ENCODE peak calls at places on chromosomes 13 and 19, in four cellular contexts. P is A549, L is NB4, J is uterus. C is an unnamed sample.

GRCh38 chr19:56746367-56746766 is 74.8 kb upstream of the ZNF835 start:
- DNase-seq in J (no peak), P (no peak), L (no peak), C (no peak)

GRCh38 chr19:49716154-49716553 is 25.2 kb downstream of the CPT1C start:
- DNase-seq in P (no peak), L (peak), J (no peak), C (no peak)

GRCh38 chr13:48776396-48776795 is 122.7 kb downstream of the CYSLTR2 start:
- DNase-seq in L (no peak), J (no peak), P (no peak), C (no peak)

GRCh38 chr19:1315470-1316166 is 29.9 kb downstream of the EFNA2 start:
- DNase-seq in J (peak), P (peak), L (peak), C (peak)

GRCh38 chr19:4066176-4066606 is 508 bp downstream of the ZBTB7A start:
- DNase-seq in L (no peak), J (no peak), P (no peak), C (no peak)

GRCh38 chr13:113029487-113030258 is 60.7 kb downstream of the MCF2L start:
- DNase-seq in L (peak), J (no peak), P (peak), C (peak)

GRCh38 chr19:57302727-57303401 is 17.4 kb upstream of the ZNF543 start:
- DNase-seq in J (no peak), P (no peak), L (no peak), C (no peak)

GRCh38 chr13:109734002-109734785 is 52.2 kb downstream of the IRS2 start:
- DNase-seq in P (no peak), L (no peak), J (no peak), C (no peak)

GRCh38 chr19:54430306-54431254 is 15.3 kb downstream of the TTYH1 start:
- DNase-seq in P (no peak), J (no peak), L (peak), C (peak)

GRCh38 chr19:3457531-3458228 is 22.6 kb downstream of the SMIM24 start:
- DNase-seq in J (no peak), P (no peak), L (no peak), C (no peak)

GRCh38 chr19:10998045-10998533 is 37.3 kb downstream of the SMARCA4 start:
- DNase-seq in J (no peak), L (no peak), P (no peak), C (no peak)

GRCh38 chr13:35164324-35164932 is 222.4 kb downstream of the NBEA start:
- DNase-seq in P (peak), J (no peak), L (peak), C (peak)

GRCh38 chr19:46717716-46718143 is 816 bp upstream of the PRKD2 start:
- DNase-seq in J (no peak), L (peak), P (no peak), C (peak)

GRCh38 chr19:46718157-46718933 is 1.4 kb upstream of the PRKD2 start:
- DNase-seq in L (peak), J (no peak), P (peak), C (no peak)

GRCh38 chr19:46716013-46716671 is 772 bp downstream of the PRKD2 start:
- DNase-seq in J (no peak), L (peak), P (peak), C (peak)

GRCh38 chr19:46716672-46717033 is 261 bp downstream of the PRKD2 start:
- DNase-seq in P (peak), L (no peak), J (no peak), C (no peak)

GRCh38 chr19:46717034-46717715 is at the start of gene PRKD2:
- DNase-seq in P (peak), J (peak), L (peak), C (peak)
- TF ChIP-seq POLR2A in P (peak), J (peak), L (peak), C (no peak)

GRCh38 chr19:17988161-17988560 is 19.8 kb upstream of the ARRDC2 start:
- DNase-seq in P (no peak), J (no peak), L (no peak), C (no peak)

GRCh38 chr19:17981611-17982010 is 14.7 kb downstream of the KCNN1 start:
- DNase-seq in P (no peak), L (no peak), J (no peak), C (no peak)

GRCh38 chr19:17989425-17990094 is 18.4 kb upstream of the ARRDC2 start:
- DNase-seq in J (no peak), P (no peak), L (no peak), C (no peak)

GRCh38 chr19:17982430-17982829 is 15.5 kb downstream of the KCNN1 start:
- DNase-seq in J (no peak), L (no peak), P (no peak), C (no peak)

GRCh38 chr19:17985037-17985818 is 18.3 kb downstream of the KCNN1 start:
- DNase-seq in P (no peak), L (no peak), J (no peak), C (no peak)
- TF ChIP-seq POLR2A in P (no peak), L (no peak), J (no peak), C (no peak)

GRCh38 chr19:12669272-12670158 is 2.9 kb downstream of the WDR83 start:
- DNase-seq in L (peak), J (peak), P (peak), C (peak)
- TF ChIP-seq POLR2A in L (peak), J (no peak), P (peak), C (peak)

GRCh38 chr19:35673121-35673804 is 6.9 kb downstream of the UPK1A start:
- DNase-seq in L (no peak), P (peak), J (no peak), C (peak)
- TF ChIP-seq POLR2A in L (no peak), P (no peak), J (no peak), C (no peak)

DNA sequence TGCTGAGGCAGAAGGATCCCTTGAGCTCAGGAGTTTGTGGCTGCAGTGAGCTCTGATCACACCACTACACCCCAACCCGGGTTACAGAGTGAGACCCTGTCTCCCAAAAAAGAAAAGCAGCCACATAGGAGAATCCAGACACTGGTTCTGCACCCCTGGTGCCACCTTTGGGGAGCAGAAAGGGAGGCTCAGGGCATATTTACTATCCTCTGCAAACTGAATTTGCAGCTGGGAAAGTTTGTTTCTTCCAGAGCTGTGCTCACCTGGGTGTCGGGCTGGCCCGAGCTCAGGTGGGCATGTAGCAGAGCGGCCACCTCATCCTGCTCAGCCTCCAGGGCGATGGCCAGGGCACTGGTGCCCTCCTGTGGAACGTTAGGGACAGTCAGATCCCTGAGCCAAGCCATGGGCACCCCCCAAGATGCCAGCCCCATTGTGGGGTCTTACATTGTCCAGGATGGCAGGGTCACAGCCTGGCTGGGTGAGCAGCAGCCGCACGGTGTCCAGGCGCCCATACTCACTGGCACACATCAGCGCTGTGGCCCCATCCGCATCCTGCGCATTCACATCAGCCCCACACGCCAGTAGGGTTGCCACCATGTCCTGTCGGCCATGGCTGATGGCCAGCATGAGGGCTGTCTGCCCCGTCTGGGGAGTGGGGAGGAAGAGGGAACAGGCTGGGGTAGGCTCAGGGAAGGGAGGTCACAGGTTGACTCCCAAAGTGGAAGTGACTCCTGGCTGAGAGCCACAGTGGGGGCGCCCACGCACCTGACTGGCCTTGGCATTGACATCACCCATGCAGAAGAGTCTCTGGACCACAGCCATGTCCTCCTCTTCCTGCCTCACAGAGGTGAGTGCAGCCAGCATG is 3.1 kb downstream of the RPS28 start:
- DNase-seq in P (no peak), J (no peak), L (peak), C (no peak)
- TF ChIP-seq POLR2A in P (peak), J (no peak), L (peak), C (peak)

DNA sequence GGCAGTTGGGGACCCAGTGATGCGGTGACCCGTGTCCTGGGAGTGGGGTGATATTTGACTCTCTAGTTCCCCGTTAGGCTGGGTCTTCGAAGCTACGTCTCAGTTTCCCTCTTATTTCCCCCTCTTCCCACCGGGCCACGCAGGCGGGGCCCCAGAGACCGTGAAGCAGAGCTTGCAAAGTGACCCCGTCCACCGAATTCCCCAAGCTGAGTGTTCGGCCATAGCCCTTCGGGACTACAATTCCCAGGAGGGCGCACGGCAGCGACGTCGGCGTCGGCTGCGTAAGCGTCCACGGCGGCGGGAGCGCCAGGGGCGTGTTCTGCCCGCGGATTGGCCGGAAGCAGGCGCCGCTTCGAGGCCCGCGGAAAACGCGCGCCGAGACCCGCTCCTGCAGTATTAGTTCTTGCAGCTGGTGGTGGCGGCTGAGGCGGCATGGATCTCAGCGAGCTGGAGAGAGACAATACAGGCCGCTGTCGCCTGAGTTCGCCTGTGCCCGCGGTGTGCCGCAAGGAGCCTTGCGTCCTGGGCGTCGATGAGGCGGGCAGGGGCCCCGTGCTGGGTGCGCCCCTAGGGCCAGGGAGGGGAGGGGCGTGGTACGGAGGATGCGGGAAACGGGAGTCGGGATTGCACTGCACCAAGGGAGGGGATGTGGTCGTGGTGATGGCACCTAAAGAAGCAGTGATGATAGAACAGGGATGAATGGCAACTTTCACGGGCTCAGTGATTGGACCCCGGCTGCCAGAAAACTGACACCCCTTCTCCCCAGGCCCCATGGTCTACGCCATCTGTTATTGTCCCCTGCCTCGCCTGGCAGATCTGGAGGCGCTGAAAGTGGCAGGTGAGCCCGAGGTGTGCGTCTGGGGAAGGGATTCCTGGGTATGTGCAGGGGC is at the start of gene RNASEH2A:
- DNase-seq in P (peak), J (peak), L (peak), C (peak)
- TF ChIP-seq POLR2A in P (peak), J (no peak), L (peak), C (peak)

DNA sequence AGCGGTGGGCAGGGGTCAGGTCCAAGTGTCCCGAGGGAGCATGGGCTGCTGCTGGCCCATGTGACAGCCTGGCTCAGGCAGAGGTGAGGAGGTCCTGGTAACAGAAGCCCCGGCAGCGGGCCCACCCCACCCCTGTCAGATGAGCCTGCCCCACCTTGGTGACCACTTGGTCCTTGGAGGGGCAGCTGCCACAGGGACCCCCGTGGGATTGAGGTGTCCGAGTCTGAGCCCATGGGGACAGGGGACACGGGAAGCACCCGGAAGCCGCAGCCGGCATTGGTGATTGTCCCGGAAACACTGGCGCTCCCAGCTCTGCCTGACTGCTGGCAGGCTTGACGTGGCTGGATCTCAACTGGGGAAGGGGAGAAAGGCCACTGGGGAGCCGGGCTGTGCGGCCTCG is 149.1 kb downstream of the KDM4B start:
- DNase-seq in J (no peak), L (no peak), P (no peak), C (no peak)
- TF ChIP-seq POLR2A in J (no peak), L (no peak), P (no peak), C (no peak)

DNA sequence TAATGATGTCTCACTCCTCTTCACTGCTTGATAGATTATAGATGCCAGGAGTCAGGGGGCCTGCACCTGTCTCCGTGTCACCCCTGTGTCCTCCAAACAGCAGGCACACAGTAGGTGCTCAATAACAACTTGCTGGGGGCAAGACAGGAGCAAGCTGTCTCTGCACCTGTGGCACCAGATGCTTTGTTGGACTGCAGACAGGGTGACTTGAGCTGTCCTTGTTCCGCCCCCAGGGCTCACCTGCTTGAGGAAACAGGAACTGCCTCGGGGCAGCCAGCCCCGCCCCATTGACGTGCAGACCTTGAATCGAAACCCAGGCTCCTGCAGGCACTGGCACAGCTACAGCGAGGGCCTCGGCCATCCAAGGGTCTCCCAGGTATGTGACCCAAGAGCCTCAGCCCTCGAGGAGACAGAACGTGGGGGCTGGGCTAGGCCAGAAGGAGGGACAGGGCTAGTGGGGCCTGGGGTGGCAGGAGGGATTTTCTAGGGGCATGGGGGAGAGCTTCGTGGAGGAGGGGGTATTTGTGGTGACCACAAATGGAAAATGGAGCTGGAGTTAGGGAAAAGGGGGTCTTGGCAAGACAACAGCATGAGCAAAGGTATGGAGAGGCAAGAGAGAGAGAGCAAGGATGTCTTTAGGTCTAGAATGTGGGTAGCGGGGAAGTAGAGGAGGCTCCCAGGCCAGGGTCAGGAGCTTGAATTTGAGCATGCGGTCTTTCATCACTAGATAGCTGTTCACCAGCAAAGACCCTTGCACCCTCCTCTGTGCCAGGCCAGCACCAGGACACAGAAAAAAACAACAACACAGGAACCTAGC is at the start of gene HSH2D:
- DNase-seq in P (no peak), J (no peak), L (peak), C (no peak)
- TF ChIP-seq POLR2A in P (no peak), J (no peak), L (peak), C (no peak)

GRCh38 chr19:34403784-34404108 is 453 bp upstream of the PDCD2L start:
- DNase-seq in P (no peak), J (no peak), L (no peak), C (no peak)

GRCh38 chr19:34402074-34402600 is 2.1 kb upstream of the PDCD2L start:
- DNase-seq in L (no peak), P (no peak), J (no peak), C (no peak)

GRCh38 chr19:34408421-34408820 is 4.2 kb downstream of the PDCD2L start:
- DNase-seq in P (no peak), L (no peak), J (no peak), C (no peak)

GRCh38 chr19:34405892-34406660 is 1.9 kb downstream of the PDCD2L start:
- DNase-seq in L (no peak), P (no peak), J (no peak), C (no peak)

GRCh38 chr19:34404109-34404909 is at the start of gene PDCD2L:
- DNase-seq in J (peak), L (peak), P (peak), C (peak)
- TF ChIP-seq POLR2A in J (no peak), L (peak), P (peak), C (peak)

GRCh38 chr13:114043421-114044053 is 69.7 kb upstream of the C13orf46 start:
- DNase-seq in L (peak), P (peak), J (peak), C (peak)
- TF ChIP-seq POLR2A in L (peak), P (peak), J (no peak), C (no peak)

C was measured in erythroblast.